ENCODE peak calls at places on chromosome 1, in four cellular contexts. X, B, H and L are unnamed samples.

GRCh38 chr1:82867781-82868180 is 1067.0 kb downstream of the ADGRL2 start:
- DNase-seq in X (no peak), B (no peak), H (no peak), L (no peak)

GRCh38 chr1:237901284-237901870 is 10.7 kb upstream of the ZP4 start:
- DNase-seq in X (peak), B (peak), H (no peak), L (no peak)

GRCh38 chr1:50023292-50024159 is at the start of gene AGBL4:
- DNase-seq in X (no peak), B (peak), H (no peak), L (peak)

GRCh38 chr1:222090103-222090502 is 348.2 kb upstream of the DUSP10 start:
- DNase-seq in X (no peak), B (no peak), H (no peak), L (no peak)

GRCh38 chr1:171965802-171966201 is 124.5 kb downstream of the DNM3 start:
- DNase-seq in X (no peak), B (no peak), H (no peak), L (no peak)

GRCh38 chr1:36365310-36365895 is 20.3 kb downstream of the STK40 start:
- DNase-seq in X (no peak), B (no peak), H (no peak), L (no peak)

GRCh38 chr1:60279798-60280197 is 206.2 kb upstream of the C1orf87 start:
- DNase-seq in X (no peak), B (no peak), H (no peak), L (no peak)

GRCh38 chr1:67685558-67686271 is 714 bp downstream of the GADD45A start:
- DNase-seq in X (no peak), B (peak), H (no peak), L (peak)

GRCh38 chr1:21472861-21473260 is 32.9 kb downstream of the NBPF3 start:
- DNase-seq in X (no peak), B (no peak), H (no peak), L (no peak)

GRCh38 chr1:221845650-221846371 is 103.9 kb upstream of the DUSP10 start:
- DNase-seq in X (peak), B (peak), H (no peak), L (peak)

GRCh38 chr1:115090956-115091355 is 1.7 kb upstream of the TSPAN2 start:
- DNase-seq in X (no peak), B (no peak), H (no peak), L (no peak)

GRCh38 chr1:59703226-59703917 is 111.4 kb upstream of the HOOK1 start:
- DNase-seq in X (no peak), B (no peak), H (no peak), L (peak)

GRCh38 chr1:44294588-44295007 is 60.5 kb downstream of the ERI3 start:
- DNase-seq in X (peak), B (peak), H (no peak), L (no peak)

GRCh38 chr1:151372411-151372934 is at the start of gene SELENBP1:
- DNase-seq in X (peak), B (peak), H (no peak), L (peak)

GRCh38 chr1:115753830-115754229 is 14.7 kb downstream of the CASQ2 start:
- DNase-seq in X (no peak), B (no peak), H (no peak), L (no peak)

GRCh38 chr1:80994934-80995333 is 805.8 kb upstream of the ADGRL2 start:
- DNase-seq in X (no peak), B (no peak), H (no peak), L (no peak)

GRCh38 chr1:241637046-241637590 is 3.1 kb downstream of the CHML start:
- DNase-seq in X (no peak), B (no peak), H (no peak), L (no peak)

GRCh38 chr1:91883470-91883869 is 2.5 kb downstream of the TGFBR3 start:
- DNase-seq in X (peak), B (peak), H (no peak), L (peak)

GRCh38 chr1:209153435-209153834 is 430.1 kb upstream of the CAMK1G start:
- DNase-seq in X (no peak), B (no peak), H (no peak), L (no peak)

GRCh38 chr1:228291906-228292608 is 84.2 kb downstream of the OBSCN start:
- DNase-seq in X (no peak), B (no peak), H (no peak), L (no peak)

GRCh38 chr1:225897595-225898514 is 8.9 kb upstream of the LEFTY1 start:
- DNase-seq in X (peak), B (no peak), H (no peak), L (no peak)

GRCh38 chr1:64476251-64476952 is 6.5 kb downstream of the CACHD1 start:
- DNase-seq in X (no peak), B (no peak), H (no peak), L (peak)
- TF ChIP-seq MYC in X (no peak), B (no peak), H (no peak), L (no peak)

DNA sequence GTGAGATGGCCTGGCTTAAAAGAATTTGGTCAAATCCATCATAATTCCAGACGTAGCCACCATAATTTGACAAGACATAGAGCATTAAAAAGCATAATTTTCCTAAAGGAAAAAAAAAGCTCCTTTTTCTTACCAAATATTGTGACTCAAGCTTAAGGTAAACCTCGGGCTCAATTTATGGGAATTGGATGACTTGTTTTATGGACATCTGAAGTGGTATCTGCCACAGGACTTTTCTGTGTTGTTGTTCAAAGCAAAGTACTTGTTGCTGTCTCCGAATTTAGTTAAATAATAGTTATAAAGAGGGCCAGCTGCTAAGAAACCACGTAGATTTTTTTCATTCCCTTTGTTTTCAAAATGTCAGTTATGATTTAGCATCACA is 1.1 kb downstream of the MPZL1 start:
- DNase-seq in X (no peak), B (no peak), H (no peak), L (no peak)
- H2AFZ ChIP-seq in X (no peak), B (peak), H (no peak), L (no peak)

DNA sequence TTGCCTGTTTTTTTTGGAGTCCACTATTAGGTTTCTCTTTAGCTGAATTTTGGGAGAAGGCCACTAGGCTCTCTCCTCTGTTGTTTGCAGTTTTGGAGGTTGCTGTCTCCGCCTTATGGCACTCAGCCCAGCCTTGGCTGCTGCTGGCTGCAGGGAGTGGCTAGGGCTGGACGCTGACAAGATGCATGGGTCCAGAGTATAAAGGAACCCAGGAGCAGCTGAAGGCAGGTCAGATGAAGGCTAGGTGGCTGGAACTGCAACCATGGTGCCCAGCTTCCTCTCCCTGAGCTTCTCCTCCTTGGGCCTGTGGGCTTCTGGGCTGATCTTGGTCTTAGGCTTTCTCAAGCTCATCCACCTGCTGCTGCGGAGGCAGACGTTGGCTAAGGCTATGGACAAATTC is at the start of gene CYP4B1:
- DNase-seq in X (no peak), B (no peak), H (no peak), L (no peak)
- TF ChIP-seq MYC in X (no peak), B (no peak), H (no peak), L (no peak)

GRCh38 chr1:100463809-100464424 is 74.0 kb upstream of the GPR88 start:
- DNase-seq in X (peak), B (peak), H (no peak), L (peak)
- H2AFZ ChIP-seq in X (no peak), B (no peak), H (peak), L (no peak)

GRCh38 chr1:200030791-200031190 is 3.3 kb downstream of the NR5A2 start:
- DNase-seq in X (no peak), B (no peak), H (no peak), L (no peak)

GRCh38 chr1:200029035-200029623 is 1.6 kb downstream of the NR5A2 start:
- DNase-seq in X (no peak), B (no peak), H (no peak), L (peak)

GRCh38 chr1:200029624-200030074 is 2.1 kb downstream of the NR5A2 start:
- DNase-seq in X (no peak), B (no peak), H (no peak), L (no peak)

GRCh38 chr1:200027264-200027823 is at the start of gene NR5A2:
- DNase-seq in X (peak), B (no peak), H (no peak), L (no peak)

DNA sequence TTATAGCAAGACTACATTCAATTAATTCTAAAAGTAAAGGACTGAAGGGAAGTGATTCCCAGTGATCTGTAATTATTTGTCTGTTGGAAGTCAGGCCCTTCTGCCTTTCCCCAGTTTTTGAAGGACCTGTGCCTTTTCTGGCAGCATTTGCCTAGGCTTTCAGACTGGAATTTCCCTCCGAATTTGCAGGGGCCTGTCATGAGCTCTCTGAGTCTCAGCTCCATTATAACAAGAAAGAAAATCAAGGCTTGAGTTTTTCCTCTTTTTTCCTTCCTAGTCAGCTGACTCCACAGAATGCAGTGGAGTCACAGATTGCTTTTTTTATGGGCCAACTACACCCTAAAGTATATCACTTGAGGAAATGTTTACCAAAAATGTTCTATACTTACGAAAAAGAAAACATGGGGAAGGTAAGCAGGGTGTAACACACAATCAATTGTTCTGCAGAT is 1.1 kb downstream of the NR5A2 start:
- DNase-seq in X (no peak), B (no peak), H (no peak), L (peak)
- TF ChIP-seq MYC in X (no peak), B (no peak), H (no peak), L (no peak)

GRCh38 chr1:24932284-24932683 is 2.2 kb upstream of the RUNX3 start:
- DNase-seq in X (no peak), B (peak), H (no peak), L (no peak)
- H2AFZ ChIP-seq in X (no peak), B (no peak), H (no peak), L (no peak)

GRCh38 chr1:156177918-156178654 is 15.8 kb upstream of the SLC25A44 start:
- DNase-seq in X (no peak), B (peak), H (no peak), L (no peak)

GRCh38 chr1:156176610-156177210 is 17.2 kb upstream of the SLC25A44 start:
- DNase-seq in X (no peak), B (no peak), H (no peak), L (no peak)

GRCh38 chr1:156167536-156167935 is 14.2 kb downstream of the SEMA4A start:
- DNase-seq in X (no peak), B (no peak), H (no peak), L (no peak)

GRCh38 chr1:156172696-156173470 is 19.5 kb downstream of the SEMA4A start:
- DNase-seq in X (peak), B (peak), H (no peak), L (no peak)
- TF ChIP-seq MYC in X (no peak), B (no peak), H (no peak), L (no peak)

GRCh38 chr1:58570094-58570493 is 7.0 kb downstream of the TACSTD2 start:
- DNase-seq in X (peak), B (no peak), H (no peak), L (no peak)

GRCh38 chr1:58568271-58568860 is 8.7 kb downstream of the TACSTD2 start:
- DNase-seq in X (no peak), B (no peak), H (no peak), L (no peak)

GRCh38 chr1:58568911-58569310 is 8.1 kb downstream of the TACSTD2 start:
- DNase-seq in X (no peak), B (no peak), H (no peak), L (no peak)

GRCh38 chr1:58570817-58571216 is 6.2 kb downstream of the TACSTD2 start:
- DNase-seq in X (peak), B (no peak), H (no peak), L (no peak)

GRCh38 chr1:58566339-58566738 is 10.7 kb downstream of the TACSTD2 start:
- DNase-seq in X (no peak), B (no peak), H (no peak), L (no peak)
- H2AFZ ChIP-seq in X (no peak), B (peak), H (no peak), L (no peak)

GRCh38 chr1:7386226-7387052 is 384.7 kb upstream of the VAMP3 start:
- DNase-seq in X (no peak), B (no peak), H (no peak), L (no peak)
- TF ChIP-seq MYC in X (no peak), B (no peak), H (no peak), L (no peak)